ENCODE peak calls at places on chromosomes 16 and 17, in eight cellular contexts. R is CD8-positive, alpha-beta memory T cell; M is endothelial cell; X is retina; F is NCI-H1105; U is activated CD4-positive, alpha-beta memory T cell treated with anti-CD3 and anti-CD28 coated beads for 36 hours; O is activated gamma-delta T cell treated with Interleukin-2 at 50 U/mL for 16 hours; K is fibroblast of the conjunctiva. G is an unnamed sample.
A peak's percentile ranks its signal among the peaks of the same experiment; 100 is the strongest.

GRCh38 chr17:7041607-7042506 is 2.0 kb downstream of the SLC16A11 start:
- DNase-seq in O (peak; percentile 29), R (no peak), M (no peak), F (no peak), K (no peak), U (no peak), X (peak; percentile 19), G (no peak)

GRCh38 chr16:12228607-12229499 is 252.3 kb downstream of the SNX29 start:
- DNase-seq in M (peak; percentile 65), U (peak; percentile 31), O (peak; percentile 5), R (no peak), X (peak; percentile 50), F (no peak), K (peak; percentile 69), G (peak; percentile 68)

GRCh38 chr16:72094266-72094610 is 591 bp downstream of the DHX38 start:
- DNase-seq in K (no peak), F (no peak), R (no peak), O (no peak), X (no peak), U (no peak), M (no peak), G (no peak)

GRCh38 chr16:50102046-50102756 is 36.4 kb downstream of the HEATR3 start:
- DNase-seq in F (no peak), O (no peak), M (no peak), U (peak; percentile 36), X (no peak), K (peak; percentile 49), R (no peak), G (no peak)

GRCh38 chr17:12990041-12990808 is 27.6 kb downstream of the ELAC2 start:
- DNase-seq in O (no peak), K (no peak), F (peak; percentile 83), X (no peak), U (no peak), M (no peak), R (no peak), G (no peak)

GRCh38 chr17:74473294-74473693 is 6.9 kb downstream of the CD300A start:
- DNase-seq in O (no peak), R (no peak), F (no peak), M (no peak), K (no peak), X (no peak), U (no peak), G (no peak)

GRCh38 chr17:27081002-27081638 is 212.8 kb upstream of the WSB1 start:
- DNase-seq in X (no peak), R (no peak), F (no peak), U (no peak), O (no peak), K (no peak), M (no peak), G (no peak)

GRCh38 chr17:70447588-70447987 is 278.3 kb downstream of the KCNJ2 start:
- DNase-seq in O (no peak), M (no peak), R (no peak), F (no peak), X (no peak), U (no peak), K (no peak), G (no peak)

GRCh38 chr16:86322840-86323239 is 187.5 kb upstream of the FOXF1 start:
- DNase-seq in M (no peak), K (no peak), X (no peak), O (no peak), R (no peak), F (no peak), U (no peak), G (no peak)

GRCh38 chr16:70576431-70577255 is 53.0 kb downstream of the SF3B3 start:
- DNase-seq in X (no peak), O (no peak), R (no peak), K (no peak), F (no peak), U (no peak), M (no peak), G (no peak)

GRCh38 chr16:57278494-57278893 is 6.0 kb downstream of the PLLP start:
- DNase-seq in F (no peak), R (no peak), M (no peak), U (no peak), X (no peak), K (no peak), O (no peak), G (peak; percentile 77)